ENCODE peak calls at places on chromosomes 7 and 10, in four cellular contexts. H, X, R and Y are unnamed samples.

GRCh38 chr7:44073664-44074348 is 8.4 kb upstream of the PGAM2 start:
- DNase-seq in H (peak), X (peak), R (peak), Y (peak)

GRCh38 chr10:10418397-10418796 is 599.3 kb upstream of the CELF2 start:
- DNase-seq in H (no peak), X (no peak), R (no peak), Y (no peak)

GRCh38 chr10:79019961-79020491 is 48.7 kb upstream of the ZMIZ1 start:
- DNase-seq in H (peak), X (peak), R (no peak), Y (peak)

GRCh38 chr7:71972513-71972912 is 439.6 kb downstream of the CALN1 start:
- DNase-seq in H (no peak), X (no peak), R (no peak), Y (no peak)

GRCh38 chr10:5902511-5903274 is 12.7 kb downstream of the FBH1 start:
- DNase-seq in H (no peak), X (no peak), R (no peak), Y (no peak)

GRCh38 chr10:73758704-73759511 is 14.7 kb downstream of the SEC24C start:
- DNase-seq in H (no peak), X (no peak), R (no peak), Y (no peak)

GRCh38 chr7:118870187-118870586 is 645.7 kb downstream of the ANKRD7 start:
- DNase-seq in H (peak), X (no peak), R (no peak), Y (no peak)

GRCh38 chr7:14286036-14286435 is 296.6 kb upstream of the ETV1 start:
- DNase-seq in H (no peak), X (peak), R (no peak), Y (no peak)

GRCh38 chr10:77594171-77594783 is 43.3 kb downstream of the KCNMA1 start:
- DNase-seq in H (no peak), X (no peak), R (no peak), Y (peak)

GRCh38 chr7:158816271-158816670 is 13.0 kb downstream of the ESYT2 start:
- DNase-seq in H (peak), X (peak), R (no peak), Y (no peak)

GRCh38 chr10:7312179-7312857 is 98.5 kb downstream of the SFMBT2 start:
- DNase-seq in H (no peak), X (no peak), R (peak), Y (no peak)

GRCh38 chr7:96931891-96932290 is 73.5 kb upstream of the DLX6 start:
- DNase-seq in H (no peak), X (no peak), R (no peak), Y (no peak)

GRCh38 chr10:11810313-11810766 is 12.8 kb upstream of the PROSER2 start:
- DNase-seq in H (no peak), X (no peak), R (peak), Y (no peak)

GRCh38 chr7:7970113-7970619 is 1.6 kb downstream of the GLCCI1 start:
- DNase-seq in H (no peak), X (peak), R (peak), Y (no peak)

GRCh38 chr10:124906551-124907001 is 35.3 kb upstream of the ZRANB1 start:
- DNase-seq in H (no peak), X (peak), R (peak), Y (no peak)

GRCh38 chr7:78057571-78057970 is 259.0 kb downstream of the PHTF2 start:
- DNase-seq in H (no peak), X (peak), R (no peak), Y (no peak)

GRCh38 chr10:52566471-52567246 is 205.9 kb downstream of the MBL2 start:
- DNase-seq in H (peak), X (peak), R (peak), Y (no peak)

GRCh38 chr10:79331709-79332108 is 15.6 kb upstream of the PPIF start:
- DNase-seq in H (no peak), X (peak), R (peak), Y (no peak)

GRCh38 chr7:125253454-125254182 is 324.0 kb upstream of the POT1 start:
- DNase-seq in H (no peak), X (no peak), R (peak), Y (no peak)
- H3K9ac ChIP-seq in H (no peak), X (no peak), R (no peak), Y (no peak)

GRCh38 chr10:26438534-26439269 is 561 bp downstream of the APBB1IP start:
- DNase-seq in H (peak), X (peak), R (peak), Y (peak)

GRCh38 chr10:26435852-26436251 is 2.3 kb upstream of the APBB1IP start:
- DNase-seq in H (no peak), X (no peak), R (no peak), Y (no peak)

GRCh38 chr10:26436848-26437247 is 1.3 kb upstream of the APBB1IP start:
- DNase-seq in H (peak), X (no peak), R (no peak), Y (no peak)

GRCh38 chr10:26439436-26440090 is 1.4 kb downstream of the APBB1IP start:
- DNase-seq in H (no peak), X (peak), R (no peak), Y (no peak)

DNA sequence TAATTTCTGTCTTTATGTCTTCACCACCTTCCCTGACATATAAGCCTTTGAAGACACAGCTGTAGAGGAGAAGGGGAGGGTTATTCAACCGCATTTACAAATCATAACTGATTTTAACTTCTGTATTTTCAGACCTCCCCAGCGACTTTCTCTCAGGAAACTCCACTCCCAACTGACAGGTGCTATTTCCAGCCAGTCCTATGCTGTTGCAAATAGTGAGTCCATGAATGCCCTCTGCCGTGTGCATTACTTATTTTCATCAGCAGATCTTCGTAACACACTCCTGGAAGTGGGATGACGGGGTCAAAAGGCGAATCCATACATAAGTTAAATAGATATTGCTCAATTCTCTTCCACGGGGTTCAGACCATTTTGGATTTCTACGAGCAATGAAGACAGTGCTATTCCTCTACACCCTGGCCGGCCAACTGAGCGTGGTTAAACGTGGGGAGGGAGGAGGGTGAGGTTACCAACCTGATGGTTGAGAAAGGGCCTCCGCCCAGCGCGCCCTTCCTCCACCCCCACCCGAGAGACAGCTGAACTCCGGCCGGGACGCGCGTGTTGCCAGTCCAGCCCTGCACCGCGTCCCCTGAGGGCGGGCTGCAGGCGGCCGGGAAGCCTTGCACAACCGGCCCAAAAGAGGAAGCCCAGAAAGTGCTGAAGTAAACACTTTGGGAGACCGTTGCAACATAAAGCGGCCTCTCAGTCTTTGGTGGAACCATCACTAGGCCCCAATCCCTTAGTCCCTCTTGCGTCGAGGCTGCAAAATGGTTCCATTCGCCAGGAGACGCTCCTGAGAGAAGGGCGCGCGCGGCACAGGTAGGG is at the start of gene APBB1IP:
- DNase-seq in H (peak), X (peak), R (peak), Y (peak)
- H3K9ac ChIP-seq in H (peak), X (peak), R (peak), Y (no peak)

GRCh38 chr7:3438352-3438751 is 137.3 kb downstream of the SDK1 start:
- DNase-seq in H (no peak), X (no peak), R (no peak), Y (no peak)
- H3K9ac ChIP-seq in H (no peak), X (no peak), R (no peak), Y (no peak)

DNA sequence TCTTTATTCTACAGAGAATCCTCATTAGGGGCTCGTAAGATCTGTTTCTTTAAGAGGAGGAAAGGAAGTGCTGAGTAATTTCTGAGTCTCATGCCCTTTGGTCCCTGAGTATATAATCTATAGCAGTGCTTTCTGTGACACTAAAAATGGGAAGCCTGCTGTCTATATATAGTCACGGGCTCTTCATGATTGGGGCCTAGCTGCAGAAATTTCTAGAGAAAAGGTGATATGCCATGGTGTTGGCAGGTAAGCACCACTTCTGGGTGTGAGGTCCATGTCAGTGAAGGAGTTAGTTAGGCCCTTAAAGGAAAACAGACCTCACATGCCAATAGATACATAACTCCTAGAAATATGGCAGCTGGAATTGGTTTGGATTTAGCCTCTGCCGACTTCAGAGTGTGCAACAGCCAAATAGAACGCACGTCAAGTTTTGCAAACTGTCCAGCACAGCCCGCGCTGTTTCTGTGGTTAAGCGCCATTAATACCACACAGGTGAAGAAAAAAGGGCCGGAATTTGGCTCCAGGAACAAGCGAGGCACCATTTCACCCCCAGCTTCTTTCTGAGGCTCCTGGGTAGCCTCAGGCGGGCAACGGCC is 123.2 kb downstream of the TACC2 start:
- DNase-seq in H (no peak), X (peak), R (no peak), Y (no peak)
- H3K9ac ChIP-seq in H (peak), X (peak), R (peak), Y (peak)

GRCh38 chr7:74360008-74360407 is 70.8 kb downstream of the CLIP2 start:
- DNase-seq in H (no peak), X (no peak), R (no peak), Y (no peak)
- H3K9ac ChIP-seq in H (no peak), X (no peak), R (no peak), Y (no peak)

GRCh38 chr7:90758933-90759562 is 162.9 kb downstream of the CDK14 start:
- DNase-seq in H (no peak), X (no peak), R (no peak), Y (no peak)
- H3K9ac ChIP-seq in H (no peak), X (no peak), R (no peak), Y (no peak)

GRCh38 chr7:100432621-100433275 is 3.1 kb downstream of the MEPCE start:
- DNase-seq in H (no peak), X (no peak), R (no peak), Y (no peak)
- H3K9ac ChIP-seq in H (peak), X (no peak), R (no peak), Y (peak)